ENCODE peak calls at places on chromosomes 2 and 18, in nine cellular contexts. K is A673; S is CD8-positive, alpha-beta T cell; N is uterus; R is GM13976; I is A549; Y is fibroblast of pulmonary artery; U is Peyer's patch; V is nephron progenitor cell. J is an unnamed sample.

GRCh38 chr2:185811580-185811979 is 73.0 kb downstream of the FSIP2 start:
- DNase-seq in U (no peak), R (no peak), K (no peak), V (no peak), Y (no peak), I (no peak), S (no peak), N (no peak), J (no peak)

GRCh38 chr2:102632380-102633175 is 13.2 kb downstream of the SLC9A2 start:
- DNase-seq in S (no peak), Y (no peak), K (no peak), U (no peak), N (no peak), I (no peak), R (no peak), V (no peak), J (no peak)

GRCh38 chr18:33812186-33812585 is 234.2 kb downstream of the ASXL3 start:
- DNase-seq in V (no peak), K (no peak), R (no peak), U (peak; percentile 70), S (no peak), I (no peak), N (no peak), Y (no peak), J (peak; percentile 65)

GRCh38 chr2:165450141-165450540 is 19.4 kb upstream of the CSRNP3 start:
- DNase-seq in K (peak; percentile 80), R (no peak), U (no peak), N (no peak), S (no peak), Y (peak; percentile 31), I (no peak), V (no peak), J (no peak)

GRCh38 chr18:61308009-61308408 is 25.2 kb upstream of the CDH20 start:
- DNase-seq in N (no peak), V (no peak), I (no peak), K (no peak), U (no peak), R (no peak), S (no peak), Y (no peak), J (no peak)

GRCh38 chr2:130764821-130765115 is 9.4 kb downstream of the AMER3 start:
- DNase-seq in U (no peak), I (no peak), Y (no peak), K (no peak), S (no peak), V (no peak), N (no peak), R (no peak), J (no peak)

GRCh38 chr2:15561574-15562344 is 625 bp upstream of the NBAS start:
- DNase-seq in R (peak; percentile 30), K (peak; percentile 56), Y (peak; percentile 71), S (peak; percentile 34), N (peak; percentile 36), U (peak; percentile 56), I (peak; percentile 30), V (peak; percentile 40), J (peak; percentile 49)

GRCh38 chr2:10329880-10330699 is 27.4 kb downstream of the HPCAL1 start:
- DNase-seq in K (no peak), R (no peak), S (peak; percentile 60), Y (peak; percentile 28), I (peak; percentile 80), N (no peak), V (no peak), U (peak; percentile 85), J (no peak)

DNA sequence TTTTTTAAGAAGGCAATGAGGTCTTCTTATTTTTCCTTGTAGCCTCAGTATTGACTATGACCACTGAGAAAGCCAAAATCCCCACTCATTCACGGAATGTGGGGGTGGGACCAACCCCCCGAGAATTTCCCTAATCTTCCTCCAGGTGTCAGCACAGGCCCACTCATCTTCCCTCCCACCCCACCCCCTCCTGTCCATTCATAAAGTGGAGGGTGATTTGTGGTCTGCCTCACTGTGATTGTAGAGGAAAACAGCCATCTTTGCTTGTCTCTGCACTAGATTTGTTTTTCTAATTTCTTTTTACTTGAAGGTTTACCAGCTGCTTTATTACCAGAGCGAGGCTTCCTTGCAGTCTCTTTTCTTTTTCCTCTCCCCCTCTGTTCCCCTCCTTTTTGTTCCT is 171.7 kb downstream of the ICOS start:
- DNase-seq in R (peak; percentile 46), V (peak; percentile 60), K (peak; percentile 68), I (peak; percentile 6), S (peak; percentile 45), Y (no peak), U (no peak), N (peak; percentile 51), J (no peak)
- TF ChIP-seq CTCF in R (peak; percentile 16), V (peak; percentile 77), K (peak; percentile 56), I (peak; percentile 39), S (peak; percentile 82), Y (peak; percentile 1), U (no peak), N (peak; percentile 72), J (peak; percentile 39)

GRCh38 chr2:86066915-86067314 is 38.8 kb downstream of the POLR1A start:
- DNase-seq in S (no peak), U (no peak), Y (no peak), I (no peak), R (no peak), V (no peak), K (no peak), N (no peak), J (no peak)

GRCh38 chr2:86069783-86070339 is 35.8 kb downstream of the POLR1A start:
- DNase-seq in Y (no peak), K (no peak), R (no peak), I (no peak), N (no peak), S (no peak), U (no peak), V (no peak), J (no peak)

GRCh38 chr2:86066007-86066578 is 39.6 kb downstream of the POLR1A start:
- DNase-seq in S (no peak), R (no peak), U (no peak), K (no peak), I (no peak), Y (no peak), V (no peak), N (no peak), J (no peak)

GRCh38 chr2:86069091-86069685 is 36.5 kb downstream of the POLR1A start:
- DNase-seq in Y (no peak), N (no peak), U (no peak), I (peak; percentile 46), S (no peak), R (no peak), K (no peak), V (no peak), J (no peak)

DNA sequence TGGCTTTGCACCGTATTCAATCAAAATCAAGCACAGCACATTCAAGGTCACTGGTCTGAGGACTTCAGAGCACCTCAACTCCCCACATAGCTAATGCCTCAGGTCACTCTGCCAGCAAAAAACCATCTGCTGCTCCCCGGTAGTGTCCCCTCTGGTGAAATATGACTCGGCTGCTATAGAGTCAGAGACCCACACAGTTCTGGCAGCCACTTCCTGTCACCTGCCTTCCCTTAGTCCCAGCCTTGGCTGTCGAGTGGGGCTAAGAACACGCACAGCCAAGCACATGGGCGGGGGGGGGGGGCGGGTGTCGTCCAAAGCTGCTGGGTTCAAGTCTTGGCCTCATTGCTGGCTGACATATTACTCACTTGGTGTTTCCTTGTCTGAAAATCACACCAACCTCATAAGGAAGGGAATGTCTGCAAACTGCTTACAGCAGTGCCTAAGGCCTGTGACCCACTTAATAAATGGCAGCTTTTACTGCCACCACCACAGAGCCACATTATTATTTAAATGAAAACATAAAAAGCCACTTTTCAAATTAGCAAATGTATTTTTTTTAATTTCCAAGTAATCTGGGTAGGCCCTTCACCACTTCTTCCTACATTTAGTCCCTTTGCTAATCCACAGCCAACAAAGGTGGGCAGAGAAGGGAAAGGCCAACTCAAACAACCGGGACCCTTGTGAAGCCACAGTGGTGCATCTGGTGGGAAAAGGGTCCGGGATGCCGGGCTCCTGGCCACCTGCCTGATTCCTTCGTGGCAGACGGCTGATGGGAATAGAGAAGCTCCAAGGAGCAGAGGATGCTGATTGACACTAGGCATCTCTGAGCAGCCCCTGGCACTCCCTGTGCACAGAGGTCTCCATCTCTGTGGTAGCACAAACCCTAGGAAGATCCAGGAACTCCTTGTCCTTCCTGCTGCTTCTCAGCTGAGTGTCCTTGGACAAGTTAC is 37.3 kb downstream of the POLR1A start:
- DNase-seq in S (peak; percentile 76), N (no peak), Y (no peak), U (peak; percentile 76), R (peak; percentile 61), K (no peak), V (no peak), I (peak; percentile 29), J (no peak)
- TF ChIP-seq CTCF in S (no peak), N (no peak), Y (no peak), U (no peak), R (no peak), K (no peak), V (no peak), I (no peak), J (no peak)

GRCh38 chr2:79001285-79001684 is 24.2 kb upstream of the REG3G start:
- DNase-seq in U (no peak), I (no peak), N (no peak), Y (no peak), V (no peak), S (no peak), K (no peak), R (no peak), J (no peak)

GRCh38 chr2:78993518-78994148 is 31.9 kb upstream of the REG3G start:
- DNase-seq in S (no peak), K (no peak), V (no peak), U (no peak), N (no peak), I (no peak), R (no peak), Y (no peak), J (no peak)

GRCh38 chr2:78994789-78995188 is 30.7 kb upstream of the REG3G start:
- DNase-seq in R (no peak), I (no peak), Y (no peak), K (no peak), N (no peak), S (no peak), V (no peak), U (no peak), J (no peak)

GRCh38 chr2:79000008-79000576 is 25.4 kb upstream of the REG3G start:
- DNase-seq in U (no peak), N (no peak), Y (no peak), I (no peak), S (no peak), V (no peak), K (no peak), R (no peak), J (no peak)

GRCh38 chr2:78999410-78999809 is 26.1 kb upstream of the REG3G start:
- DNase-seq in N (no peak), R (no peak), Y (peak; percentile 36), S (no peak), I (peak; percentile 13), U (no peak), K (peak; percentile 43), V (no peak), J (no peak)
- TF ChIP-seq CTCF in N (no peak), R (no peak), Y (peak; percentile 36), S (no peak), I (peak; percentile 32), U (no peak), K (peak; percentile 64), V (peak; percentile 48), J (peak; percentile 15)

GRCh38 chr2:30195011-30195410 is 36.3 kb upstream of the LBH start:
- DNase-seq in Y (no peak), K (no peak), U (no peak), V (no peak), S (no peak), I (no peak), R (no peak), N (no peak), J (no peak)

GRCh38 chr2:30194421-30194820 is 36.9 kb upstream of the LBH start:
- DNase-seq in I (no peak), N (no peak), V (no peak), U (no peak), K (no peak), R (no peak), S (no peak), Y (no peak), J (no peak)

GRCh38 chr2:30200875-30201274 is 30.5 kb upstream of the LBH start:
- DNase-seq in Y (no peak), I (no peak), N (no peak), U (no peak), K (no peak), R (no peak), V (no peak), S (no peak), J (no peak)

GRCh38 chr2:30193104-30193681 is 38.1 kb upstream of the LBH start:
- DNase-seq in U (no peak), Y (no peak), N (no peak), R (no peak), S (no peak), V (no peak), K (no peak), I (no peak), J (no peak)

GRCh38 chr2:30197570-30197969 is 33.8 kb upstream of the LBH start:
- DNase-seq in I (no peak), V (no peak), K (no peak), Y (no peak), U (no peak), R (no peak), N (no peak), S (no peak), J (no peak)
- TF ChIP-seq CTCF in I (no peak), V (no peak), K (no peak), Y (no peak), U (no peak), R (no peak), N (no peak), S (no peak), J (no peak)